ENCODE peak calls at places on chromosomes 2 and 18, in four cellular contexts. G, S, P and M are unnamed samples.

GRCh38 chr2:200944467-200945394 is 18.7 kb downstream of the ORC2 start:
- DNase-seq in S (no peak), P (peak; percentile 33), G (no peak), M (no peak)

GRCh38 chr2:162768646-162769045 is 69.9 kb downstream of the KCNH7 start:
- DNase-seq in S (no peak), P (peak; percentile 48), G (no peak), M (no peak)

GRCh38 chr2:172087780-172088244 is 2.5 kb downstream of the DLX1 start:
- DNase-seq in P (no peak), G (no peak), S (peak; percentile 16), M (no peak)

GRCh38 chr2:9658972-9659371 is 28.2 kb upstream of the YWHAQ start:
- DNase-seq in G (no peak), S (no peak), P (no peak), M (no peak)

GRCh38 chr2:42959148-42959992 is 167.0 kb upstream of the HAAO start:
- DNase-seq in P (no peak), S (no peak), G (no peak), M (no peak)

GRCh38 chr2:16256601-16257000 is 316.3 kb downstream of the MYCN start:
- DNase-seq in S (no peak), G (no peak), P (no peak), M (no peak)

GRCh38 chr18:22846088-22846683 is 86.9 kb upstream of the RBBP8 start:
- DNase-seq in P (no peak), S (no peak), G (no peak), M (peak; percentile 20)

GRCh38 chr2:200728630-200729029 is 83.1 kb upstream of the BZW1 start:
- DNase-seq in S (no peak), G (no peak), P (no peak), M (no peak)

GRCh38 chr18:9362869-9363268 is 28.3 kb downstream of the TWSG1 start:
- DNase-seq in P (no peak), G (no peak), S (no peak), M (no peak)

GRCh38 chr2:152826880-152827279 is 108.5 kb downstream of the ARL6IP6 start:
- DNase-seq in P (no peak), G (no peak), S (no peak), M (no peak)

GRCh38 chr2:38560092-38560491 is 42.6 kb downstream of the HNRNPLL start:
- DNase-seq in P (no peak), G (no peak), S (no peak), M (no peak)

GRCh38 chr18:77207540-77207939 is 42.1 kb upstream of the GALR1 start:
- DNase-seq in G (peak; percentile 70), P (peak; percentile 88), S (peak; percentile 56), M (no peak)

GRCh38 chr18:50104421-50104820 is 90.5 kb downstream of the MYO5B start:
- DNase-seq in S (no peak), G (no peak), P (no peak), M (no peak)

GRCh38 chr2:150109912-150110311 is 377.6 kb downstream of the RND3 start:
- DNase-seq in P (no peak), S (no peak), G (no peak), M (no peak)

GRCh38 chr2:72991980-72992733 is 74.8 kb downstream of the EMX1 start:
- DNase-seq in S (no peak), P (no peak), G (no peak), M (no peak)

GRCh38 chr2:192328297-192328696 is 133.6 kb upstream of the TMEFF2 start:
- DNase-seq in P (no peak), S (no peak), G (no peak), M (no peak)

GRCh38 chr2:32379352-32379751 is 22.5 kb downstream of the BIRC6 start:
- DNase-seq in S (no peak), G (no peak), P (no peak), M (no peak)

GRCh38 chr2:60351802-60352201 is 201.7 kb downstream of the BCL11A start:
- DNase-seq in G (no peak), P (no peak), S (no peak), M (no peak)

GRCh38 chr2:233100192-233100998 is 40.3 kb downstream of the INPP5D start:
- DNase-seq in P (no peak), G (peak; percentile 49), S (peak; percentile 70), M (no peak)

GRCh38 chr2:61785583-61785982 is 68.3 kb downstream of the FAM161A start:
- DNase-seq in G (no peak), S (no peak), P (no peak), M (no peak)

GRCh38 chr2:144217853-144218633 is 301.9 kb downstream of the ZEB2 start:
- DNase-seq in G (no peak), P (no peak), S (no peak), M (peak; percentile 11)

GRCh38 chr2:238425979-238426567 is 654 bp upstream of the ASB1 start:
- DNase-seq in S (no peak), G (peak; percentile 57), P (no peak), M (no peak)

GRCh38 chr2:216283038-216283900 is 89.0 kb downstream of the MARCHF4 start:
- DNase-seq in P (no peak), S (no peak), G (no peak), M (no peak)

GRCh38 chr2:153405196-153405595 is 73.4 kb downstream of the RPRM start:
- DNase-seq in P (no peak), S (no peak), G (no peak), M (no peak)

GRCh38 chr2:240576436-240577205 is 8.3 kb downstream of the RNPEPL1 start:
- DNase-seq in S (no peak), G (no peak), P (no peak), M (no peak)
- H3K27ac ChIP-seq in S (no peak overlapping the region), G (no peak overlapping the region), P (no peak overlapping the region), M (no peak overlapping the region)

DNA sequence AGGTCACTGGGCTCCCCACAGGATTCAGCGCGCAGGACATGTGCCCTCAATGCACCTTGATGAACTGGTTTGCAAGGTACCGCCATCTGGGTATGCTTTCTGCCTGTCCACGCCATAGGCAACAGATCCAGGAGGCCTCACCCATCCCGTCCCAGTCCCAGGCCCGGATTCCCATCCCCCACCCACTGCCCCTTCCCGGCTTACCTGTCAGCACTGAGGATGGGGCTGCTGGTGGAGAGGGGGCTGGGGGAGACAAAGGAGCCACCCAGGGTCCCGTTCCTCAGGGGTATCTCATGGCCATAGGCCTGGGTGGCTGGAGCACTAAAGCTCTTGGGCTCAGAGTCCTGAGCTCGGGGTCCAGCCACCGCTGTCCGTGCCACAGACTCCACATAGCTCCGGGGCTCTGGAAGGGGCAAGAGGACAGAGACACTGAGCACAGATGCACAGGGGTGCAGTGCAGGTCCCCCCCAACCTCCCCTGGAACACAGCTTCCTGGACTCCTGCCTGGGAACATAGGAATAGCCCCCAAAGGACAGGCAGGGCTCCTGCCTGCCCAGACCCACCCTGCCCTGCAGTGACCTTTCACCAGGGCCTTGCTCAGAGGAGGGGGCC is 181.2 kb downstream of the TNS1 start:
- DNase-seq in G (no peak), P (no peak), S (no peak), M (no peak)
- H3K27ac ChIP-seq in G (no peak overlapping the region), P (peak overlapping the region; percentile 44), S (no peak overlapping the region), M (no peak overlapping the region)

DNA sequence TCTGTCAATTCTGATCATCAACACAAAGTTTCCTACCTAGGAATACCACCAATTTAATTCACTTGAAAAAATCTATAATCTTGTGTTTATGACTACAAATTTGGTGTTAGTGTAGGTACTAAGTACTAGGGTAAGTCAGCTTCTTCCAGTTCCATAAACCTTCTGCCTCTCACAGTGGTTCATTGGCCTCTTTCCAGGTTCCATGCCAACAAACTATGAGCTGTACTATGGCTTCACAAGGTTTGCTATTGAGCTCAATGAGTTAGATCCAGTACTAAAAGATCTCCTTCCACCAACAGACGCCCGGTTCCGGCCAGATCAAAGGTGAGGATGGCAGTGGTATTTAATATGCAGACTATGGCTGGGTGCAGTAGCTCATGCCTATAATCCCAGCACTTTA is 58.8 kb downstream of the PRKRA start:
- DNase-seq in S (no peak), P (peak; percentile 16), G (no peak), M (no peak)
- H3K27ac ChIP-seq in S (no peak overlapping the region), P (no peak overlapping the region), G (no peak overlapping the region), M (no peak overlapping the region)

GRCh38 chr2:88575630-88576029 is 51.6 kb downstream of the EIF2AK3 start:
- DNase-seq in G (no peak), P (no peak), S (no peak), M (no peak)
- H3K27ac ChIP-seq in G (no peak overlapping the region), P (no peak overlapping the region), S (no peak overlapping the region), M (no peak overlapping the region)

GRCh38 chr2:81974216-81974615 is 1669.7 kb upstream of the LRRTM1 start:
- DNase-seq in S (no peak), G (no peak), P (no peak), M (no peak)
- H3K27ac ChIP-seq in S (no peak overlapping the region), G (no peak overlapping the region), P (no peak overlapping the region), M (no peak overlapping the region)

GRCh38 chr2:130388221-130388907 is 32.5 kb downstream of the PTPN18 start:
- DNase-seq in P (no peak), G (no peak), S (no peak), M (no peak)

GRCh38 chr2:130390460-130391057 is 34.7 kb downstream of the PTPN18 start:
- DNase-seq in P (peak; percentile 69), G (no peak), S (no peak), M (peak; percentile 41)

GRCh38 chr2:130389363-130389762 is 33.5 kb downstream of the PTPN18 start:
- DNase-seq in G (no peak), S (no peak), P (no peak), M (no peak)

GRCh38 chr2:130391058-130391871 is 35.4 kb downstream of the PTPN18 start:
- DNase-seq in S (peak; percentile 53), G (peak; percentile 54), P (peak; percentile 84), M (peak; percentile 81)

DNA sequence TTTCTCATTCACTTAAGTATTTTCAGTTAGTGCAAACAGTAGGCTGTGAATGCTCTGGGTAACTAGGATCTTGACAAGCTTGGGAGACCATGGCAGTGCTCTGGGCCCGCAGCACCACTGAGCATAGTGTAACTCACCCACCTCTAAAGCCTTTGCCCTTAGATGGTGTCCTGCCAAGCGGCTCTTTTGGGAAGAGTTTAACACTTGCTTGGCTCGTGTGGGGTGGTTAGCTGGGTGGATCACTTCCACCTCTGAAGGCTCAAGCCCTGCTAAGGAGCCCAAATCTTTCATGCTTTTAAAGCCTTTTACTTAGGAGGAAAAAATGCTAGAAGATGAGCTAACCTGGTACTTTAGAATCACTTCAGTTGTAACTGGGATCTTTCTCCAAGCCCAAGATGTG is 33.9 kb downstream of the PTPN18 start:
- DNase-seq in P (no peak), S (no peak), G (no peak), M (no peak)
- H3K27ac ChIP-seq in P (peak overlapping the region; percentile 97), S (no peak overlapping the region), G (no peak overlapping the region), M (no peak overlapping the region)